ENCODE peak calls at places on chromosomes 5 and 9, in ten cellular contexts. F is Panc1; G is NCI-H345; C is mucosa of descending colon; H is M059J; N is islet precursor cell; R is effector memory CD8-positive, alpha-beta T cell; S is mesothelial cell of epicardium; M is activated CD4-positive, CD25-positive, alpha-beta regulatory T cell; W is DMS79 treated with DMSO at 0.1 percent for 48 hours. J is an unnamed sample.

GRCh38 chr5:175809531-175810121 is 61.8 kb upstream of the CPLX2 start:
- DNase-seq in F (peak; percentile 52), G (no peak), C (no peak), H (peak; percentile 92), N (peak; percentile 90), R (no peak), S (no peak), M (no peak), W (no peak), J (no peak)

GRCh38 chr9:26809795-26810194 is 82.8 kb downstream of the CAAP1 start:
- DNase-seq in F (no peak), G (no peak), C (no peak), H (peak; percentile 93), N (no peak), R (no peak), S (no peak), M (no peak), W (no peak), J (no peak)

GRCh38 chr5:132272341-132273210 is 15.1 kb downstream of the PDLIM4 start:
- DNase-seq in F (peak; percentile 25), G (peak; percentile 43), C (peak; percentile 78), H (peak; percentile 41), N (peak; percentile 91), R (peak; percentile 61), S (no peak), M (peak; percentile 34), W (no peak), J (no peak)

GRCh38 chr9:70322096-70322495 is 63.3 kb downstream of the SMC5 start:
- DNase-seq in F (no peak), G (no peak), C (no peak), H (no peak), N (no peak), R (no peak), S (no peak), M (no peak), W (no peak), J (no peak)

GRCh38 chr9:4620046-4620765 is 41.9 kb upstream of the PLPP6 start:
- DNase-seq in F (no peak), G (no peak), C (no peak), H (peak; percentile 7), N (peak; percentile 68), R (no peak), S (no peak), M (no peak), W (no peak), J (peak; percentile 70)

GRCh38 chr9:752201-752600 is 89.3 kb upstream of the DMRT1 start:
- DNase-seq in F (no peak), G (no peak), C (no peak), H (peak; percentile 95), N (no peak), R (no peak), S (no peak), M (no peak), W (no peak), J (no peak)

GRCh38 chr9:132099741-132100407 is 20.2 kb upstream of the MED27 start:
- DNase-seq in F (no peak), G (no peak), C (no peak), H (peak; percentile 79), N (no peak), R (no peak), S (no peak), M (no peak), W (no peak), J (no peak)

GRCh38 chr9:131397100-131397790 is 3.4 kb downstream of the PRRC2B start:
- DNase-seq in F (no peak), G (no peak), C (no peak), H (peak; percentile 53), N (peak; percentile 86), R (no peak), S (no peak), M (no peak), W (no peak), J (no peak)

GRCh38 chr5:935510-936084 is 42.9 kb downstream of the TRIP13 start:
- DNase-seq in F (no peak), G (no peak), C (no peak), H (no peak), N (no peak), R (no peak), S (no peak), M (no peak), W (no peak), J (no peak)

GRCh38 chr9:97594414-97594921 is 38.7 kb downstream of the TSTD2 start:
- DNase-seq in F (no peak), G (peak; percentile 70), C (no peak), H (no peak), N (no peak), R (no peak), S (no peak), M (no peak), W (peak; percentile 23), J (no peak)

GRCh38 chr9:27572566-27572917 is 739 bp downstream of the C9orf72 start:
- DNase-seq in F (no peak), G (peak; percentile 65), C (peak; percentile 66), H (peak; percentile 58), N (peak; percentile 67), R (peak; percentile 51), S (no peak), M (peak; percentile 31), W (peak; percentile 46), J (peak; percentile 73)

GRCh38 chr9:12539602-12540001 is 153.6 kb upstream of the TYRP1 start:
- DNase-seq in F (no peak), G (no peak), C (no peak), H (no peak), N (no peak), R (no peak), S (no peak), M (no peak), W (no peak), J (no peak)

GRCh38 chr5:139696894-139697658 is 48.9 kb downstream of the CXXC5 start:
- DNase-seq in F (no peak), G (no peak), C (peak; percentile 68), H (peak; percentile 93), N (peak; percentile 99), R (no peak), S (peak; percentile 71), M (no peak), W (no peak), J (no peak)

GRCh38 chr9:106677815-106678214 is 185.2 kb upstream of the ZNF462 start:
- DNase-seq in F (no peak), G (no peak), C (no peak), H (no peak), N (no peak), R (no peak), S (no peak), M (no peak), W (no peak), J (no peak)

GRCh38 chr5:50853151-50853550 is 186.7 kb downstream of the PARP8 start:
- DNase-seq in F (no peak), G (no peak), C (peak; percentile 12), H (no peak), N (no peak), R (no peak), S (no peak), M (no peak), W (no peak), J (peak; percentile 23)

GRCh38 chr5:177389368-177390169 is 5.3 kb downstream of the SLC34A1 start:
- DNase-seq in F (no peak), G (no peak), C (peak; percentile 39), H (peak; percentile 98), N (peak; percentile 93), R (peak; percentile 53), S (no peak), M (no peak), W (peak; percentile 53), J (no peak)